ENCODE peak calls at places on chromosomes 1 and 21, in four cellular contexts. O is suprapubic skin, A is upper lobe of right lung, L is OCI-LY7. Q is an unnamed sample.

GRCh38 chr1:33864460-33865389 is 846 bp downstream of the HMGB4 start:
- DNase-seq in O (no peak), A (no peak), L (no peak), Q (no peak)

GRCh38 chr1:241266121-241266520 is 90.9 kb downstream of the RGS7 start:
- DNase-seq in O (no peak), A (no peak), L (no peak), Q (no peak)

GRCh38 chr1:200409203-200409760 is 554 bp downstream of the ZNF281 start:
- DNase-seq in O (no peak), A (peak; percentile 76), L (peak; percentile 38), Q (peak; percentile 46)

GRCh38 chr1:116983112-116983511 is 18.4 kb upstream of the CD101 start:
- DNase-seq in O (no peak), A (no peak), L (no peak), Q (no peak)

GRCh38 chr1:89878256-89878655 is 57.4 kb downstream of the LRRC8D start:
- DNase-seq in O (no peak), A (no peak), L (no peak), Q (no peak)

GRCh38 chr1:197572169-197572568 is 203.1 kb downstream of the DENND1B start:
- DNase-seq in O (no peak), A (no peak), L (no peak), Q (no peak)

GRCh38 chr1:106447466-106447865 is 609.0 kb upstream of the PRMT6 start:
- DNase-seq in O (no peak), A (no peak), L (no peak), Q (no peak)

GRCh38 chr1:59409525-59409924 is 112.6 kb downstream of the FGGY start:
- DNase-seq in O (no peak), A (no peak), L (no peak), Q (no peak)

GRCh38 chr1:53573522-53573921 is 114.3 kb downstream of the DMRTB1 start:
- DNase-seq in O (no peak), A (peak; percentile 32), L (no peak), Q (no peak)

GRCh38 chr1:168801032-168801745 is 72.2 kb upstream of the DPT start:
- DNase-seq in O (no peak), A (no peak), L (no peak), Q (no peak)

GRCh38 chr21:17454315-17455027 is 58.4 kb upstream of the CXADR start:
- DNase-seq in O (no peak), A (no peak), L (peak; percentile 70), Q (no peak)

GRCh38 chr1:94912263-94912986 is 14.5 kb downstream of the CNN3 start:
- DNase-seq in O (no peak), A (no peak), L (no peak), Q (no peak)

GRCh38 chr1:204483791-204484190 is 10.8 kb downstream of the PIK3C2B start:
- DNase-seq in O (no peak), A (no peak), L (no peak), Q (no peak)

GRCh38 chr1:223338811-223339746 is 24.9 kb downstream of the SUSD4 start:
- DNase-seq in O (no peak), A (no peak), L (no peak), Q (no peak)

GRCh38 chr1:55369474-55369873 is 154.3 kb upstream of the USP24 start:
- DNase-seq in O (no peak), A (no peak), L (no peak), Q (no peak)

GRCh38 chr1:177208920-177209319 is 38.2 kb downstream of the BRINP2 start:
- DNase-seq in O (no peak), A (no peak), L (no peak), Q (no peak)

GRCh38 chr1:54137532-54138061 is 15.2 kb downstream of the CDCP2 start:
- DNase-seq in O (no peak), A (no peak), L (no peak), Q (no peak)

GRCh38 chr21:45264146-45264918 is 23.4 kb downstream of the POFUT2 start:
- DNase-seq in O (peak; percentile 70), A (no peak), L (no peak), Q (peak; percentile 0)

GRCh38 chr1:4397196-4397595 is 257.2 kb upstream of the AJAP1 start:
- DNase-seq in O (no peak), A (no peak), L (no peak), Q (no peak)

GRCh38 chr1:119743776-119744597 is 24.7 kb downstream of the HMGCS2 start:
- DNase-seq in O (no peak), A (no peak), L (peak; percentile 63), Q (peak; percentile 62)

GRCh38 chr1:159334797-159335196 is 32.7 kb downstream of the FCER1A start:
- DNase-seq in O (no peak), A (no peak), L (no peak), Q (peak; percentile 10)

GRCh38 chr1:185813401-185813979 is 79.3 kb downstream of the HMCN1 start:
- DNase-seq in O (no peak), A (no peak), L (peak; percentile 52), Q (no peak)

GRCh38 chr1:25651824-25652741 is 35.5 kb downstream of the MAN1C1 start:
- DNase-seq in O (no peak), A (peak; percentile 60), L (no peak), Q (no peak)

GRCh38 chr1:200306954-200307754 is 102.7 kb downstream of the ZNF281 start:
- DNase-seq in O (no peak), A (no peak), L (peak; percentile 64), Q (peak; percentile 15)

GRCh38 chr1:20187813-20188454 is 1.6 kb upstream of the PLA2G2C start:
- DNase-seq in O (no peak), A (no peak), L (no peak), Q (no peak)

GRCh38 chr1:167223144-167224103 is 2.7 kb downstream of the POU2F1 start:
- DNase-seq in O (no peak), A (no peak), L (no peak), Q (no peak)

GRCh38 chr21:36698160-36699025 is 522 bp upstream of the SIM2 start:
- DNase-seq in O (no peak), A (peak; percentile 64), L (no peak), Q (no peak)

GRCh38 chr1:47547753-47548152 is 109.9 kb downstream of the FOXD2 start:
- DNase-seq in O (no peak), A (no peak), L (no peak), Q (no peak)

GRCh38 chr1:31424568-31424967 is 11.6 kb downstream of the SERINC2 start:
- DNase-seq in O (no peak), A (no peak), L (no peak), Q (no peak)

GRCh38 chr1:31297273-31298247 is 728 bp downstream of the ZCCHC17 start:
- DNase-seq in O (no peak), A (no peak), L (peak; percentile 13), Q (no peak)

GRCh38 chr1:45876000-45876399 is 72.6 kb downstream of the MAST2 start:
- DNase-seq in O (no peak), A (no peak), L (peak; percentile 70), Q (no peak)

GRCh38 chr1:205661429-205662134 is 18.7 kb downstream of the SLC45A3 start:
- DNase-seq in O (no peak), A (peak; percentile 51), L (no peak), Q (no peak)
- H3K4me1 ChIP-seq in O (peaks cover 27% of the 10 kb centered on the region), A (peaks cover 3% of the 10 kb centered on the region), L (peaks cover 47% of the 10 kb centered on the region), Q (no peaks in the 10 kb centered on the region)

GRCh38 chr1:2546515-2547209 is 9.5 kb upstream of the TNFRSF14 start:
- DNase-seq in O (peak; percentile 90), A (peak; percentile 94), L (peak; percentile 88), Q (peak; percentile 95)
- H3K4me1 ChIP-seq in O (peaks cover 72% of the 10 kb centered on the region), A (peaks cover 40% of the 10 kb centered on the region), L (peaks cover 44% of the 10 kb centered on the region), Q (peaks cover 48% of the 10 kb centered on the region)

GRCh38 chr1:41482906-41483895 is 1.3 kb downstream of the EDN2 start:
- DNase-seq in O (no peak), A (peak; percentile 66), L (no peak), Q (no peak)
- H3K4me1 ChIP-seq in O (peaks cover 52% of the 10 kb centered on the region), A (peaks cover 33% of the 10 kb centered on the region), L (no peaks in the 10 kb centered on the region), Q (peaks cover 4% of the 10 kb centered on the region)

GRCh38 chr21:29338256-29338655 is 39.5 kb downstream of the BACH1 start:
- DNase-seq in O (no peak), A (no peak), L (no peak), Q (no peak)

GRCh38 chr21:29332461-29333354 is 34.0 kb downstream of the BACH1 start:
- DNase-seq in O (no peak), A (no peak), L (no peak), Q (no peak)

GRCh38 chr21:29333355-29333746 is 34.6 kb downstream of the BACH1 start:
- DNase-seq in O (no peak), A (no peak), L (no peak), Q (no peak)

GRCh38 chr21:29334717-29335428 is 36.2 kb downstream of the BACH1 start:
- DNase-seq in O (no peak), A (no peak), L (no peak), Q (no peak)

GRCh38 chr21:29335720-29336119 is 37.0 kb downstream of the BACH1 start:
- DNase-seq in O (no peak), A (no peak), L (no peak), Q (no peak)
- H3K4me1 ChIP-seq in O (no peaks in the 10 kb centered on the region), A (peaks cover 21% of the 10 kb centered on the region), L (no peaks in the 10 kb centered on the region), Q (no peaks in the 10 kb centered on the region)